ENCODE peak calls at places on chromosomes 4 and X, in ten cellular contexts. G is CD8-positive, alpha-beta T cell; U is SW480; I is stimulated activated CD4-positive, alpha-beta T cell treated with anti-CD3 and anti-CD28 coated beads, TNF-alpha, amount 100 ng/mL, for 48 hours; H is NCI-H1417; M is CD8-positive, alpha-beta memory T cell; P is activated naive CD4-positive, alpha-beta T cell treated with anti-CD3 and anti-CD28 coated beads, Interleukin-2, amount 50 U/mL, for 72 hours; S is brain microvascular endothelial cell; O is thyroid gland; L is uterus. Y is an unnamed sample.

GRCh38 chr4:145939241-145939640 is 618 bp upstream of the ZNF827 start:
- DNase-seq in L (no peak), O (no peak), U (peak), I (no peak), P (no peak), H (no peak), M (no peak), S (no peak), G (no peak), Y (no peak)

GRCh38 chrX:30060718-30061117 is 154.6 kb upstream of the MAGEB2 start:
- DNase-seq in O (no peak), S (peak), L (no peak), U (peak), P (no peak), G (no peak), M (no peak), H (peak), I (no peak), Y (no peak)

GRCh38 chrX:39809326-39809725 is 288.4 kb downstream of the BCOR start:
- DNase-seq in O (no peak), P (no peak), I (no peak), S (peak), H (no peak), M (no peak), L (no peak), U (no peak), G (no peak), Y (no peak)

GRCh38 chr4:149199594-149199993 is 616.0 kb downstream of the IQCM start:
- DNase-seq in P (no peak), H (no peak), O (no peak), I (no peak), M (no peak), U (no peak), L (no peak), S (no peak), G (no peak), Y (no peak)

GRCh38 chr4:69760455-69760854 is at the start of gene SULT1B1:
- DNase-seq in P (peak), S (peak), O (no peak), U (peak), I (no peak), G (peak), L (no peak), M (peak), H (no peak), Y (peak)

GRCh38 chr4:148166132-148166531 is 276.1 kb downstream of the NR3C2 start:
- DNase-seq in H (no peak), G (no peak), U (no peak), S (no peak), I (no peak), M (no peak), O (peak), L (no peak), P (no peak), Y (no peak)

GRCh38 chr4:184096561-184097239 is 121.0 kb downstream of the ENPP6 start:
- DNase-seq in G (no peak), P (no peak), I (no peak), U (no peak), O (no peak), S (no peak), L (no peak), M (no peak), H (no peak), Y (no peak)

GRCh38 chr4:129387666-129388065 is 291.7 kb downstream of the C4orf33 start:
- DNase-seq in G (no peak), S (no peak), O (no peak), U (no peak), I (no peak), L (no peak), P (no peak), M (no peak), H (no peak), Y (no peak)

GRCh38 chr4:101290651-101291050 is 56.7 kb downstream of the PPP3CA start:
- DNase-seq in L (no peak), O (peak), U (no peak), H (no peak), M (no peak), I (no peak), S (no peak), P (no peak), G (no peak), Y (no peak)

GRCh38 chrX:19740744-19741143 is 146.7 kb downstream of the SH3KBP1 start:
- DNase-seq in H (no peak), I (no peak), P (no peak), L (no peak), S (no peak), O (no peak), G (no peak), U (no peak), M (no peak), Y (no peak)

GRCh38 chrX:119236599-119237525 is 777 bp downstream of the PGRMC1 start:
- DNase-seq in I (no peak), U (peak), P (peak), L (peak), G (peak), H (no peak), O (peak), M (peak), S (peak), Y (no peak)

GRCh38 chrX:53356186-53356585 is 66.3 kb downstream of the SMC1A start:
- DNase-seq in M (no peak), U (no peak), L (no peak), H (no peak), I (peak), S (peak), G (no peak), P (no peak), O (no peak), Y (no peak)

GRCh38 chr4:53510981-53511380 is 80.3 kb downstream of the LNX1 start:
- DNase-seq in U (no peak), M (no peak), L (no peak), O (no peak), S (no peak), H (no peak), P (no peak), I (no peak), G (no peak), Y (no peak)

GRCh38 chr4:11497972-11498371 is 69.3 kb upstream of the HS3ST1 start:
- DNase-seq in M (no peak), P (no peak), I (no peak), U (peak), L (no peak), H (no peak), O (no peak), S (no peak), G (no peak), Y (no peak)

GRCh38 chr4:99885687-99886086 is 8.5 kb downstream of the LAMTOR3 start:
- DNase-seq in I (no peak), O (no peak), U (no peak), G (no peak), S (no peak), H (no peak), L (no peak), P (no peak), M (no peak), Y (no peak)

GRCh38 chr4:139902328-139903217 is 237.0 kb downstream of the MGST2 start:
- DNase-seq in U (no peak), P (no peak), H (no peak), G (no peak), M (no peak), S (no peak), O (no peak), I (no peak), L (no peak), Y (no peak)

GRCh38 chr4:56311299-56311975 is 75.9 kb downstream of the AASDH start:
- DNase-seq in S (no peak), L (no peak), P (no peak), I (no peak), G (no peak), U (no peak), O (no peak), M (no peak), H (no peak), Y (no peak)

GRCh38 chrX:24026403-24026801 is 584 bp downstream of the KLHL15 start:
- DNase-seq in G (no peak), L (no peak), H (no peak), O (peak), P (no peak), M (no peak), I (no peak), U (peak), S (no peak), Y (peak)

GRCh38 chr4:122963222-122963621 is 40.8 kb upstream of the NUDT6 start:
- DNase-seq in H (no peak), P (no peak), G (no peak), I (no peak), S (no peak), O (no peak), U (no peak), M (no peak), L (no peak), Y (no peak)

GRCh38 chrX:39309721-39310152 is 508.5 kb downstream of the MID1IP1 start:
- DNase-seq in L (peak), M (peak), O (peak), I (peak), U (peak), H (no peak), P (peak), G (peak), S (peak), Y (peak)

GRCh38 chr4:2322227-2322626 is 60.3 kb upstream of the MXD4 start:
- DNase-seq in U (no peak), M (no peak), H (no peak), I (no peak), L (no peak), S (no peak), O (no peak), P (no peak), G (no peak), Y (no peak)

GRCh38 chrX:19566359-19567141 is 51.2 kb upstream of the MAP3K15 start:
- DNase-seq in L (no peak), O (no peak), P (no peak), M (peak), H (peak), S (peak), G (no peak), U (peak), I (no peak), Y (no peak)

GRCh38 chrX:70454441-70455365 is 10.1 kb downstream of the DLG3 start:
- DNase-seq in M (peak), P (peak), H (peak), G (peak), U (peak), O (peak), L (peak), I (peak), S (peak), Y (peak)

GRCh38 chrX:12210921-12211320 is 72.6 kb downstream of the FRMPD4 start:
- DNase-seq in H (no peak), G (no peak), L (no peak), M (no peak), U (peak), P (no peak), S (no peak), O (no peak), I (no peak), Y (peak)

GRCh38 chr4:106369456-106370060 is 980 bp upstream of the GIMD1 start:
- DNase-seq in U (peak), G (no peak), O (peak), S (peak), H (peak), L (no peak), P (no peak), M (no peak), I (peak), Y (peak)

GRCh38 chrX:9614016-9614415 is 149.2 kb downstream of the TBL1X start:
- DNase-seq in L (no peak), M (no peak), S (peak), I (no peak), P (no peak), U (no peak), O (no peak), G (no peak), H (no peak), Y (no peak)

GRCh38 chrX:44223150-44223549 is 120.3 kb downstream of the EFHC2 start:
- DNase-seq in P (no peak), L (no peak), M (no peak), O (peak), G (no peak), S (peak), I (no peak), U (peak), H (no peak), Y (peak)

GRCh38 chrX:39164212-39164611 is 363.0 kb downstream of the MID1IP1 start:
- DNase-seq in S (no peak), I (no peak), H (no peak), L (no peak), O (peak), U (no peak), G (no peak), P (no peak), M (no peak), Y (no peak)

GRCh38 chr4:174948826-174949225 is 30.7 kb downstream of the ADAM29 start:
- DNase-seq in U (no peak), L (no peak), P (no peak), I (no peak), S (no peak), O (no peak), G (peak), H (no peak), M (no peak), Y (no peak)

GRCh38 chrX:84340981-84341380 is 153.0 kb upstream of the RPS6KA6 start:
- DNase-seq in O (no peak), H (no peak), I (no peak), P (no peak), G (no peak), L (no peak), S (peak), U (no peak), M (no peak), Y (no peak)

GRCh38 chr4:84441758-84442377 is 57.2 kb downstream of the NKX6-1 start:
- DNase-seq in S (no peak), L (no peak), P (no peak), I (no peak), M (no peak), G (no peak), O (no peak), U (no peak), H (no peak), Y (no peak)

GRCh38 chrX:133188631-133189030 is 29.5 kb downstream of the TFDP3 start:
- DNase-seq in P (no peak), I (no peak), H (no peak), L (no peak), U (no peak), S (no peak), G (no peak), O (no peak), M (no peak), Y (no peak)

GRCh38 chrX:75327607-75328006 is 53.7 kb downstream of the UPRT start:
- DNase-seq in S (no peak), P (no peak), L (no peak), I (no peak), M (no peak), O (no peak), U (no peak), G (no peak), H (no peak), Y (no peak)

GRCh38 chr4:25928320-25928955 is 14.4 kb downstream of the SMIM20 start:
- DNase-seq in O (no peak), P (no peak), I (no peak), U (no peak), G (no peak), S (no peak), L (no peak), H (peak), M (no peak), Y (no peak)

GRCh38 chrX:155048997-155049619 is 21.8 kb downstream of the CMC4 start:
- DNase-seq in L (peak), P (peak), H (peak), G (peak), M (peak), U (peak), S (peak), I (peak), O (peak), Y (no peak)

GRCh38 chr4:78606530-78607095 is 55.0 kb downstream of the ANXA3 start:
- DNase-seq in G (no peak), H (no peak), P (no peak), O (no peak), I (no peak), L (no peak), M (no peak), U (no peak), S (no peak), Y (no peak)

GRCh38 chr4:122117743-122118142 is 34.4 kb upstream of the BLTP1 start:
- DNase-seq in P (no peak), U (peak), G (peak), M (no peak), I (no peak), L (no peak), S (no peak), O (no peak), H (no peak), Y (no peak)

Y was measured in LoVo.